ENCODE peak calls at places on chromosomes 7 and 10, in six cellular contexts. Z, U, T, A, C and N are unnamed samples.

GRCh38 chr7:129779602-129780256 is 168.2 kb downstream of the NRF1 start:
- DNase-seq in C (no peak), T (no peak), A (no peak), Z (peak), U (no peak), N (peak)

GRCh38 chr10:33600381-33600780 is 265.9 kb upstream of the NRP1 start:
- DNase-seq in Z (peak), A (peak), U (no peak), T (peak), C (no peak), N (no peak)

GRCh38 chr10:420154-421121 is 269.0 kb downstream of the DIP2C start:
- DNase-seq in U (no peak), Z (peak), A (peak), T (no peak), C (no peak), N (no peak)

GRCh38 chr10:69334258-69335062 is 56.2 kb downstream of the HK1 start:
- DNase-seq in C (no peak), U (peak), T (no peak), A (peak), Z (peak), N (no peak)

GRCh38 chr10:12656518-12657142 is 307.3 kb downstream of the CAMK1D start:
- DNase-seq in A (peak), U (no peak), Z (peak), T (peak), C (no peak), N (peak)

GRCh38 chr10:16835223-16835622 is 18.0 kb upstream of the RSU1 start:
- DNase-seq in C (no peak), A (no peak), Z (no peak), T (no peak), U (no peak), N (no peak)

GRCh38 chr7:123548406-123548805 is 9.2 kb downstream of the NDUFA5 start:
- DNase-seq in C (no peak), Z (no peak), U (no peak), A (no peak), T (no peak), N (no peak)

GRCh38 chr7:123680580-123680979 is 24.9 kb downstream of the LMOD2 start:
- DNase-seq in A (no peak), C (no peak), T (no peak), U (no peak), Z (no peak), N (no peak)

GRCh38 chr7:54904130-54904529 is 114.7 kb upstream of the EGFR start:
- DNase-seq in U (no peak), A (peak), Z (peak), C (no peak), T (peak), N (no peak)

GRCh38 chr10:105952153-105952552 is 1212.4 kb downstream of the SORCS1 start:
- DNase-seq in T (peak), Z (peak), C (peak), A (peak), U (peak), N (peak)

GRCh38 chr10:111130471-111130870 is 53.6 kb downstream of the ADRA2A start:
- DNase-seq in U (peak), C (no peak), Z (no peak), T (no peak), A (no peak), N (no peak)

GRCh38 chr10:43202224-43202656 is 64.0 kb downstream of the CSGALNACT2 start:
- DNase-seq in C (no peak), Z (peak), U (peak), A (peak), T (no peak), N (no peak)

GRCh38 chr7:151982806-151983205 is 26.6 kb downstream of the GALNTL5 start:
- DNase-seq in U (no peak), A (no peak), T (no peak), C (no peak), Z (peak), N (no peak)
- H3K27ac ChIP-seq in U (no peak), A (no peak), T (no peak), C (no peak), Z (no peak), N (no peak)

GRCh38 chr10:11359849-11360248 is 251.6 kb downstream of the USP6NL start:
- DNase-seq in A (no peak), T (no peak), C (no peak), U (no peak), Z (no peak), N (no peak)

GRCh38 chr10:11357361-11357760 is 254.1 kb downstream of the USP6NL start:
- DNase-seq in U (no peak), A (no peak), C (no peak), T (no peak), Z (no peak), N (no peak)

GRCh38 chr10:11358046-11358445 is 253.4 kb downstream of the USP6NL start:
- DNase-seq in C (no peak), U (no peak), A (no peak), T (no peak), Z (no peak), N (no peak)

GRCh38 chr10:11355625-11356024 is 255.8 kb downstream of the USP6NL start:
- DNase-seq in A (no peak), Z (no peak), U (no peak), T (no peak), C (no peak), N (no peak)

GRCh38 chr10:11358923-11359560 is 252.4 kb downstream of the USP6NL start:
- DNase-seq in A (no peak), C (no peak), T (no peak), Z (no peak), U (no peak), N (no peak)
- H4K91ac ChIP-seq in A (no peak), C (no peak), T (no peak), Z (no peak), U (no peak), N (no peak)

GRCh38 chr7:98200364-98200763 is 10.9 kb upstream of the BHLHA15 start:
- DNase-seq in T (no peak), U (no peak), Z (no peak), A (no peak), C (no peak), N (no peak)

GRCh38 chr7:98204670-98205069 is 6.6 kb upstream of the BHLHA15 start:
- DNase-seq in U (no peak), C (no peak), Z (no peak), T (no peak), A (no peak), N (no peak)

GRCh38 chr7:98203261-98203963 is 7.8 kb upstream of the BHLHA15 start:
- DNase-seq in Z (no peak), U (no peak), C (no peak), A (no peak), T (no peak), N (no peak)

GRCh38 chr7:98203964-98204605 is 7.2 kb upstream of the BHLHA15 start:
- DNase-seq in A (no peak), U (no peak), Z (no peak), C (no peak), T (no peak), N (no peak)

DNA sequence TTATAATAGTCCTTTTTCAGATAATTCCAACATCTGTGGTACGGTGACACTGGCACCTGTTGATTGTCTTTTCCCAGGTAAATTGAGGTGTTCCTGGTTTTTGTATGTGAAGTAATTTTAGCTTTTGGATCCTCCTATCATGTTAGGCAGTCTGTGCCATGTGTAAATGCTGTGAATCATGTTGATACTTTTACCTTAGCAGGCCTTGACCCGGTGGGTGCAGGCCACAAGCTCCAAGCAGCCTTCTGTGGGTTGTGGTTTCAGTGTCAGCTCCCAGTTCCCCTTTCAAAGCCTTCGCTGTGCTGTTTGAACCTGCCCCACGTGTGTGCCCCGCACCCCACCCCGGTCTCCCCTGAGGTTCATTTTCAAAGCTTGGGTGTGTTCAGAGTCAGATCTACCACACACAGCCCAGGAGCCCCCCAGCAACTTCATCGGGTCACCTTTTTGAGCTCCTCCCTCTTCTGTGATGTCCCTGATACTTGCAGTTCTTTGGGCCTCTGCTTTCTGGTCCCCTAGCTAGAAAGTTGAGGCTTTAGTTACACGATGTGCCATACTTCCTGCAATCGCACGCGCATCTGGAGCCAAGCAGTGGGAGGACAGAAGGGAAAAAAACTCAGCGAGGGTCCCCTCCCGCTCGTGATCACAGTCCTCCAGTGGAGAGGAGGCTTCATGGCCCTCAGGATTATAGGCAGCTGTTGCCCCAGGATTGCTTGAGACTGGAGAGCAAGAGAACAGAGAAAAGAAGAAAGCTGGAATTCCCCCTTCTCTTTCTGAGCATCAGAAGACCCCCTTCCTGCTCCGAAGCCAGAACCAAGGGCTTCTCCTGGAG is 8.7 kb upstream of the BHLHA15 start:
- DNase-seq in T (no peak), Z (no peak), A (no peak), C (no peak), U (no peak), N (no peak)
- H3K27ac ChIP-seq in T (no peak), Z (no peak), A (no peak), C (no peak), U (no peak), N (no peak)

GRCh38 chr10:24706479-24707118 is 17.1 kb downstream of the ARHGAP21 start:
- DNase-seq in C (no peak), U (no peak), A (peak), Z (peak), T (peak), N (no peak)
- H4K91ac ChIP-seq in C (no peak), U (no peak), A (peak), Z (no peak), T (no peak), N (no peak)

DNA sequence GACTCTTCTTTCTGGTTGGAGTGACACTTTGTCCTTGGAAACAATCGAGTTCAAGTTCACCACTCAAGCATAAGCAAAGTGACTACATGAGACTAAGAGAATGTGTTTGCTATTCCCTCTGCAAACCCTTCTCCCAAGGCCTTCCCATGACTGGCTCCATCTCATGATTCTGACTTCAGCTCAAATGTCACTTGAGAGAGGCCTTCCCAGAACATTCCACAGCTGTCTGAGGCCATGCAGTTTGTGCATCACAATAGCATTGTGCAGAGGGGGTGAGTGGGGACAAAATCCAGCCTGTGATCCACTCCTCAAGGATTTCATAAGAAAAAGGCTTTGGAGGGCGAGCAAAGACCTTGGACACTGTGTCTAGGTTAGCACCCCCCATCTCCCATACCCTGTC is 6.9 kb upstream of the LRMDA start:
- DNase-seq in U (no peak), A (no peak), C (no peak), Z (no peak), T (no peak), N (no peak)
- H3K27ac ChIP-seq in U (no peak), A (no peak), C (no peak), Z (no peak), T (no peak), N (no peak)

GRCh38 chr10:5570007-5570655 is 45.4 kb downstream of the CALML3 start:
- DNase-seq in U (no peak), Z (no peak), A (no peak), C (no peak), T (no peak), N (no peak)

GRCh38 chr10:5567477-5567876 is 42.7 kb downstream of the CALML3 start:
- DNase-seq in A (no peak), T (no peak), C (no peak), Z (no peak), U (no peak), N (no peak)

GRCh38 chr10:5569568-5569967 is 44.8 kb downstream of the CALML3 start:
- DNase-seq in A (no peak), U (no peak), C (no peak), T (no peak), Z (no peak), N (no peak)

GRCh38 chr10:5570979-5571810 is 46.4 kb downstream of the CALML3 start:
- DNase-seq in U (no peak), Z (no peak), A (no peak), C (no peak), T (no peak), N (no peak)

GRCh38 chr10:5568984-5569383 is 44.2 kb downstream of the CALML3 start:
- DNase-seq in Z (no peak), C (no peak), A (no peak), T (no peak), U (no peak), N (no peak)
- H4K91ac ChIP-seq in Z (no peak), C (no peak), A (no peak), T (no peak), U (no peak), N (no peak)

GRCh38 chr7:229184-229964 is 37.0 kb downstream of the FAM20C start:
- DNase-seq in U (no peak), T (peak), A (peak), Z (no peak), C (no peak), N (no peak)

GRCh38 chr7:231030-231857 is 38.9 kb downstream of the FAM20C start:
- DNase-seq in C (no peak), T (no peak), U (peak), Z (no peak), A (no peak), N (no peak)

GRCh38 chr7:228610-229009 is 36.2 kb downstream of the FAM20C start:
- DNase-seq in A (no peak), Z (no peak), U (no peak), T (no peak), C (no peak), N (no peak)

GRCh38 chr7:231858-232246 is 39.5 kb downstream of the FAM20C start:
- DNase-seq in T (no peak), Z (no peak), U (no peak), C (no peak), A (no peak), N (no peak)

DNA sequence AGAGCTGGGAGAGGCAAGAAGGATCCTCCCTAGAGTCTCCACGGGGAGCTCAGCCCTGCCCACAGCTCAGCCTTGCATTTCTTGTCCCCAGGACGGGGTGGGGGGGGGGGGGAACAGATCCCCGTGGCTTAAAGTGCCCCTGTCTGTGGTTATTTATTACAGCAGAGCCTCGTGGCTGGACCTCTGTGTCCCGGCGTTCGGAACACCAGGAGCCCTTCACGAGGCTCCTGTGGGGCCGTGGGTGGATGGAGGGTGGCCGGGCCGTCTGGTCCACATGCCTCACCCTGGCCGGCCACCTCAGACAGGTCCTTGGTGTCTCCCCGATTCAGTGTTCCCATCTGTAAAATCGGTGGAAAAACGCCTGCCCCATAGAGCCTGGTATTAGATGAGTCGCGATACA is 37.9 kb downstream of the FAM20C start:
- DNase-seq in A (no peak), Z (no peak), T (no peak), C (no peak), U (no peak), N (no peak)
- H3K27ac ChIP-seq in A (no peak), Z (no peak), T (peak), C (no peak), U (no peak), N (no peak)